ENCODE peak calls at places on chromosomes 1 and 21, in ten cellular contexts. K is endothelial cell, I is A549, H is cardiac muscle cell, L is hepatocyte, F is progenitor cell of endocrine pancreas, M is cardiac fibroblast, N is astrocyte of the spinal cord, W is fibroblast of lung, U is GM12865. E is an unnamed sample.

GRCh38 chr1:22282281-22282970 is 139.5 kb upstream of the WNT4 start:
- DNase-seq in K (no peak), I (no peak), H (peak), L (no peak), F (no peak), M (peak), N (no peak), W (no peak), U (no peak), E (no peak)

GRCh38 chr1:154446292-154446691 is 41.1 kb downstream of the IL6R start:
- DNase-seq in K (no peak), I (no peak), H (peak), L (peak), F (no peak), M (peak), N (peak), W (peak), U (no peak), E (no peak)

GRCh38 chr21:16125274-16125673 is 395.5 kb downstream of the USP25 start:
- DNase-seq in K (no peak), I (no peak), H (no peak), L (no peak), F (no peak), M (no peak), N (peak), W (no peak), U (no peak), E (no peak)

GRCh38 chr1:116260621-116261020 is 112.4 kb upstream of the ATP1A1 start:
- DNase-seq in K (no peak), I (no peak), H (peak), L (no peak), F (no peak), M (no peak), N (no peak), W (no peak), U (no peak), E (peak)

GRCh38 chr1:183780159-183780558 is 24.8 kb upstream of the RGL1 start:
- DNase-seq in K (no peak), I (no peak), H (no peak), L (no peak), F (no peak), M (no peak), N (no peak), W (no peak), U (no peak), E (no peak)

GRCh38 chr1:116334015-116334547 is 39.0 kb upstream of the ATP1A1 start:
- DNase-seq in K (no peak), I (no peak), H (peak), L (no peak), F (no peak), M (peak), N (peak), W (no peak), U (no peak), E (no peak)

GRCh38 chr1:86416343-86416742 is 7.6 kb upstream of the CLCA2 start:
- DNase-seq in K (no peak), I (no peak), H (no peak), L (peak), F (no peak), M (no peak), N (no peak), W (no peak), U (no peak), E (no peak)

GRCh38 chr1:209704584-209704983 is at the start of gene HSD11B1:
- DNase-seq in K (no peak), I (no peak), H (peak), L (peak), F (no peak), M (peak), N (no peak), W (peak), U (no peak), E (no peak)

GRCh38 chr1:7469255-7469938 is 301.7 kb upstream of the VAMP3 start:
- DNase-seq in K (no peak), I (no peak), H (peak), L (no peak), F (no peak), M (peak), N (peak), W (peak), U (no peak), E (no peak)

GRCh38 chr1:16375521-16376359 is 8.7 kb downstream of the SZRD1 start:
- DNase-seq in K (no peak), I (no peak), H (peak), L (no peak), F (no peak), M (peak), N (peak), W (peak), U (no peak), E (no peak)

GRCh38 chr1:173122958-173123852 is 72.5 kb upstream of the TNFSF18 start:
- DNase-seq in K (peak), I (peak), H (peak), L (peak), F (no peak), M (peak), N (peak), W (peak), U (no peak), E (peak)

GRCh38 chr1:22978299-22978698 is 5.6 kb upstream of the LACTBL1 start:
- DNase-seq in K (no peak), I (no peak), H (peak), L (no peak), F (no peak), M (no peak), N (peak), W (peak), U (no peak), E (no peak)

GRCh38 chr1:117036018-117036421 is 24.1 kb upstream of the TTF2 start:
- DNase-seq in K (no peak), I (no peak), H (no peak), L (peak), F (no peak), M (peak), N (no peak), W (no peak), U (no peak), E (peak)

GRCh38 chr1:205963352-205963751 is 20.1 kb upstream of the SLC26A9 start:
- DNase-seq in K (no peak), I (no peak), H (peak), L (no peak), F (no peak), M (peak), N (peak), W (peak), U (no peak), E (no peak)

GRCh38 chr1:21814241-21814918 is 2.3 kb downstream of the LDLRAD2 start:
- DNase-seq in K (peak), I (no peak), H (peak), L (peak), F (peak), M (no peak), N (no peak), W (peak), U (peak), E (no peak)

GRCh38 chr21:24023402-24023801 is 1583.9 kb downstream of the MRPL39 start:
- DNase-seq in K (no peak), I (no peak), H (no peak), L (no peak), F (no peak), M (no peak), N (peak), W (peak), U (no peak), E (no peak)

GRCh38 chr1:206829875-206830274 is 35.5 kb upstream of the IL20 start:
- DNase-seq in K (no peak), I (no peak), H (no peak), L (no peak), F (no peak), M (no peak), N (no peak), W (no peak), U (peak), E (peak)

GRCh38 chr1:18387307-18387706 is 93.4 kb upstream of the KLHDC7A start:
- DNase-seq in K (no peak), I (no peak), H (no peak), L (no peak), F (no peak), M (no peak), N (no peak), W (no peak), U (no peak), E (no peak)

GRCh38 chr1:18347559-18347958 is 133.2 kb upstream of the KLHDC7A start:
- DNase-seq in K (no peak), I (no peak), H (no peak), L (no peak), F (no peak), M (no peak), N (no peak), W (no peak), U (peak), E (no peak)

GRCh38 chr1:29124366-29125236 is 898 bp upstream of the TMEM200B start:
- DNase-seq in K (peak), I (peak), H (peak), L (peak), F (peak), M (peak), N (peak), W (peak), U (peak), E (peak)

GRCh38 chr1:212606734-212607205 is 1.8 kb upstream of the ATF3 start:
- DNase-seq in K (peak), I (no peak), H (no peak), L (peak), F (peak), M (no peak), N (no peak), W (no peak), U (peak), E (no peak)

GRCh38 chr1:151277249-151277648 is 4.8 kb upstream of the ZNF687 start:
- DNase-seq in K (no peak), I (no peak), H (no peak), L (no peak), F (no peak), M (no peak), N (no peak), W (no peak), U (peak), E (no peak)

DNA sequence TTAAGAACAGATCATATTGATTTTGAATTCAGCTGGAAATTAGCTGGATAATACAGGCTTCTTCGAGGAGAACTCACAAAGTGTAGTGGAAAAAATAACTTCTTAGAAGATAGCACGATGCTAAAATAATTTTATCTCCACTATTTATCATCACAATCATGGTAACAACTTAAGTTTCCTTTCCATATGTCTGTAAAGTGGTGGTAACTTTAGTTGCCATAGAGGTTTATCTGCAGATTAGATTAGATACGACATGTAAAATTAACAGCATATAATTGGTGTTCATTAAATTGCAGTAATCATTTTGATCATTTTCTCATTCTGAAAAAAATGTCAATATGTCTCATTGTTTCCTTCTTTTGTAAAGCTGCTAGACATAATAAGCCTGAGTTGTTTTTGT is 921.5 kb downstream of the KCNT2 start:
- DNase-seq in K (no peak), I (no peak), H (no peak), L (no peak), F (no peak), M (no peak), N (no peak), W (no peak), U (no peak), E (no peak)
- TF ChIP-seq CTCF in K (no peak), I (no peak), H (no peak), L (no peak), F (no peak), M (no peak), N (no peak), W (no peak), U (no peak), E (no peak)

GRCh38 chr1:167052389-167052788 is 37.8 kb downstream of the GPA33 start:
- DNase-seq in K (peak), I (peak), H (peak), L (peak), F (no peak), M (no peak), N (no peak), W (no peak), U (no peak), E (peak)
- TF ChIP-seq CTCF in K (peak), I (peak), H (peak), L (peak), F (peak), M (peak), N (peak), W (peak), U (peak), E (peak)

GRCh38 chr21:37914211-37914900 is 1.9 kb downstream of the KCNJ6 start:
- DNase-seq in K (peak), I (no peak), H (peak), L (peak), F (peak), M (peak), N (peak), W (peak), U (peak), E (no peak)

GRCh38 chr21:37915516-37915915 is 741 bp downstream of the KCNJ6 start:
- DNase-seq in K (peak), I (no peak), H (no peak), L (peak), F (no peak), M (no peak), N (no peak), W (no peak), U (no peak), E (no peak)

GRCh38 chr21:37916795-37917142 is 512 bp upstream of the KCNJ6 start:
- DNase-seq in K (peak), I (peak), H (no peak), L (peak), F (peak), M (no peak), N (no peak), W (no peak), U (no peak), E (no peak)

GRCh38 chr21:37917612-37918011 is 1.4 kb upstream of the KCNJ6 start:
- DNase-seq in K (no peak), I (no peak), H (peak), L (no peak), F (no peak), M (peak), N (peak), W (peak), U (no peak), E (no peak)

GRCh38 chr21:37915941-37916794 is at the start of gene KCNJ6:
- DNase-seq in K (peak), I (peak), H (peak), L (peak), F (peak), M (peak), N (peak), W (peak), U (no peak), E (no peak)
- TF ChIP-seq CTCF in K (peak), I (peak), H (peak), L (peak), F (peak), M (peak), N (peak), W (peak), U (peak), E (no peak)

GRCh38 chr1:13948396-13948795 is 248.4 kb downstream of the PRDM2 start:
- DNase-seq in K (no peak), I (no peak), H (no peak), L (no peak), F (no peak), M (no peak), N (no peak), W (no peak), U (no peak), E (no peak)

GRCh38 chr1:13948851-13949490 is 249.0 kb downstream of the PRDM2 start:
- DNase-seq in K (no peak), I (no peak), H (peak), L (no peak), F (no peak), M (peak), N (no peak), W (no peak), U (no peak), E (peak)

GRCh38 chr1:13949571-13949970 is 249.6 kb downstream of the PRDM2 start:
- DNase-seq in K (no peak), I (no peak), H (no peak), L (no peak), F (no peak), M (no peak), N (no peak), W (no peak), U (no peak), E (peak)

GRCh38 chr1:13951793-13952751 is 252.1 kb downstream of the PRDM2 start:
- DNase-seq in K (no peak), I (no peak), H (peak), L (no peak), F (no peak), M (peak), N (no peak), W (no peak), U (no peak), E (no peak)

GRCh38 chr1:13950637-13951036 is 250.6 kb downstream of the PRDM2 start:
- DNase-seq in K (peak), I (no peak), H (no peak), L (no peak), F (no peak), M (no peak), N (no peak), W (no peak), U (no peak), E (no peak)
- TF ChIP-seq CTCF in K (peak), I (no peak), H (peak), L (no peak), F (peak), M (peak), N (no peak), W (no peak), U (peak), E (no peak)

GRCh38 chr1:32521165-32521564 is 18.1 kb upstream of the ZBTB8A start:
- DNase-seq in K (no peak), I (no peak), H (no peak), L (no peak), F (no peak), M (no peak), N (no peak), W (no peak), U (peak), E (no peak)
- TF ChIP-seq CTCF in K (no peak), I (no peak), H (no peak), L (no peak), F (no peak), M (no peak), N (no peak), W (no peak), U (peak), E (no peak)

E was measured in esophagus muscularis mucosa.